ENCODE peak calls at places on chromosomes 4 and X, in nine cellular contexts. One of them, this sample, is unnamed.

GRCh38 chr4:77872723-77873435 is 10.2 kb downstream of the MRPL1 start:
- DNase-seq in COLO829: no peak
- DNase-seq in H54: no peak
- DNase-seq in GM19239: no peak
- DNase-seq in putamen: no peak
- DNase-seq in activated CD4-positive, alpha-beta T cell treated with anti-CD3 and anti-CD28 coated beads, Interleukin-2, amount 50 U/mL, for 24 hours: no peak
- DNase-seq in hypothalamus: no peak
- DNase-seq in colonic mucosa: no peak
- DNase-seq in Caki2: no peak
- DNase-seq in this sample: no peak

GRCh38 chrX:53089224-53089842 is 4.6 kb upstream of the KANTR start:
- DNase-seq in COLO829: peak
- DNase-seq in H54: no peak
- DNase-seq in GM19239: no peak
- DNase-seq in putamen: no peak
- DNase-seq in activated CD4-positive, alpha-beta T cell treated with anti-CD3 and anti-CD28 coated beads, Interleukin-2, amount 50 U/mL, for 24 hours: no peak
- DNase-seq in hypothalamus: peak
- DNase-seq in colonic mucosa: peak
- DNase-seq in Caki2: peak
- DNase-seq in this sample: peak

GRCh38 chrX:19566359-19567141 is 51.2 kb upstream of the MAP3K15 start:
- DNase-seq in COLO829: no peak
- DNase-seq in H54: no peak
- DNase-seq in GM19239: no peak
- DNase-seq in putamen: no peak
- DNase-seq in activated CD4-positive, alpha-beta T cell treated with anti-CD3 and anti-CD28 coated beads, Interleukin-2, amount 50 U/mL, for 24 hours: no peak
- DNase-seq in hypothalamus: no peak
- DNase-seq in colonic mucosa: no peak
- DNase-seq in Caki2: no peak
- DNase-seq in this sample: no peak

GRCh38 chr4:25795566-25796454 is 67.0 kb downstream of the SEL1L3 start:
- DNase-seq in COLO829: peak
- DNase-seq in H54: peak
- DNase-seq in GM19239: no peak
- DNase-seq in putamen: no peak
- DNase-seq in activated CD4-positive, alpha-beta T cell treated with anti-CD3 and anti-CD28 coated beads, Interleukin-2, amount 50 U/mL, for 24 hours: no peak
- DNase-seq in hypothalamus: no peak
- DNase-seq in colonic mucosa: no peak
- DNase-seq in Caki2: peak
- DNase-seq in this sample: no peak

GRCh38 chr4:128516568-128516967 is 229.0 kb upstream of the PGRMC2 start:
- DNase-seq in COLO829: no peak
- DNase-seq in H54: no peak
- DNase-seq in GM19239: no peak
- DNase-seq in putamen: no peak
- DNase-seq in activated CD4-positive, alpha-beta T cell treated with anti-CD3 and anti-CD28 coated beads, Interleukin-2, amount 50 U/mL, for 24 hours: no peak
- DNase-seq in hypothalamus: no peak
- DNase-seq in colonic mucosa: no peak
- DNase-seq in Caki2: no peak
- DNase-seq in this sample: peak

GRCh38 chr4:114488301-114488982 is 110.2 kb upstream of the UGT8 start:
- DNase-seq in COLO829: no peak
- DNase-seq in H54: no peak
- DNase-seq in GM19239: no peak
- DNase-seq in putamen: no peak
- DNase-seq in activated CD4-positive, alpha-beta T cell treated with anti-CD3 and anti-CD28 coated beads, Interleukin-2, amount 50 U/mL, for 24 hours: no peak
- DNase-seq in hypothalamus: no peak
- DNase-seq in colonic mucosa: no peak
- DNase-seq in Caki2: no peak
- DNase-seq in this sample: no peak

GRCh38 chr4:40486534-40486933 is 143.1 kb downstream of the RBM47 start:
- DNase-seq in COLO829: no peak
- DNase-seq in H54: no peak
- DNase-seq in GM19239: no peak
- DNase-seq in putamen: no peak
- DNase-seq in activated CD4-positive, alpha-beta T cell treated with anti-CD3 and anti-CD28 coated beads, Interleukin-2, amount 50 U/mL, for 24 hours: no peak
- DNase-seq in hypothalamus: no peak
- DNase-seq in colonic mucosa: no peak
- DNase-seq in Caki2: no peak
- DNase-seq in this sample: no peak

GRCh38 chr4:99402765-99403164 is 32.4 kb downstream of the ADH7 start:
- DNase-seq in COLO829: no peak
- DNase-seq in H54: no peak
- DNase-seq in GM19239: no peak
- DNase-seq in putamen: no peak
- DNase-seq in activated CD4-positive, alpha-beta T cell treated with anti-CD3 and anti-CD28 coated beads, Interleukin-2, amount 50 U/mL, for 24 hours: no peak
- DNase-seq in hypothalamus: no peak
- DNase-seq in colonic mucosa: no peak
- DNase-seq in Caki2: peak
- DNase-seq in this sample: no peak

GRCh38 chr4:121252224-121252806 is 88.2 kb upstream of the TNIP3 start:
- DNase-seq in COLO829: peak
- DNase-seq in H54: peak
- DNase-seq in GM19239: peak
- DNase-seq in putamen: peak
- DNase-seq in activated CD4-positive, alpha-beta T cell treated with anti-CD3 and anti-CD28 coated beads, Interleukin-2, amount 50 U/mL, for 24 hours: no peak
- DNase-seq in hypothalamus: peak
- DNase-seq in colonic mucosa: peak
- DNase-seq in Caki2: peak
- DNase-seq in this sample: peak

This sample was measured in GM13977.